ENCODE peak calls at places on chromosomes 3 and 15, in five cellular contexts. K is GM19239; T is Kasumi-1; J is stimulated activated CD4-positive, alpha-beta T cell treated with anti-CD3 and anti-CD28 coated beads, Interleukin-1b, Interleukin-23, amount 100 ng/mL, for 24 hours; U is ACHN. A is an unnamed sample.

GRCh38 chr3:66407281-66408218 is 93.3 kb downstream of the LRIG1 start:
- DNase-seq in T (peak; percentile 38), U (peak; percentile 59), K (peak; percentile 86), J (peak; percentile 63), A (peak; percentile 83)

GRCh38 chr3:127206611-127207516 is 13.9 kb downstream of the PRR23E start:
- DNase-seq in U (no peak), K (no peak), T (no peak), J (no peak), A (peak; percentile 33)

GRCh38 chr3:59212128-59212764 is 162.4 kb upstream of the CFAP20DC start:
- DNase-seq in T (peak; percentile 89), U (peak; percentile 47), K (peak; percentile 20), J (no peak), A (no peak)

GRCh38 chr3:11734-12133 is 184.8 kb upstream of the CHL1 start:
- DNase-seq in J (no peak), U (no peak), T (no peak), K (no peak), A (no peak)

GRCh38 chr15:32790352-32790999 is 72.7 kb downstream of the GREM1 start:
- DNase-seq in U (peak; percentile 39), T (no peak), J (no peak), K (no peak), A (no peak)

GRCh38 chr15:58229297-58229768 is 91.2 kb downstream of the AQP9 start:
- DNase-seq in U (peak; percentile 26), K (no peak), J (no peak), T (no peak), A (no peak)

GRCh38 chr3:66452247-66453040 is 48.4 kb downstream of the LRIG1 start:
- DNase-seq in T (no peak), J (no peak), U (no peak), K (no peak), A (no peak)

GRCh38 chr15:37058316-37058985 is 41.9 kb downstream of the MEIS2 start:
- DNase-seq in T (no peak), K (no peak), J (no peak), U (no peak), A (no peak)

GRCh38 chr3:45929042-45929679 is 14.1 kb upstream of the CXCR6 start:
- DNase-seq in J (peak; percentile 46), T (peak; percentile 62), K (peak; percentile 75), U (peak; percentile 37), A (no peak)

GRCh38 chr3:57952208-57952631 is 56.0 kb upstream of the FLNB start:
- DNase-seq in J (no peak), T (no peak), K (no peak), U (peak; percentile 87), A (peak; percentile 55)

GRCh38 chr3:186303985-186304384 is 58.0 kb downstream of the DGKG start:
- DNase-seq in K (no peak), J (no peak), T (no peak), U (no peak), A (no peak)

GRCh38 chr15:78327442-78327841 is 12.7 kb upstream of the CRABP1 start:
- DNase-seq in U (no peak), J (no peak), T (no peak), K (no peak), A (no peak)

GRCh38 chr3:138180375-138181029 is 5.8 kb upstream of the DBR1 start:
- DNase-seq in K (no peak), T (peak; percentile 80), U (peak; percentile 45), J (no peak), A (no peak)

GRCh38 chr3:152398495-152398894 is 129.8 kb downstream of the MBNL1 start:
- DNase-seq in J (no peak), T (no peak), U (no peak), K (no peak), A (no peak)

GRCh38 chr3:132469326-132469725 is 52.0 kb downstream of the DNAJC13 start:
- DNase-seq in T (no peak), K (no peak), U (no peak), J (no peak), A (no peak)

GRCh38 chr3:152291238-152291637 is 22.5 kb downstream of the MBNL1 start:
- DNase-seq in J (no peak), T (no peak), U (no peak), K (no peak), A (no peak)

GRCh38 chr3:146334151-146334550 is 83.2 kb upstream of the PLSCR4 start:
- DNase-seq in T (no peak), U (peak; percentile 19), K (no peak), J (no peak), A (no peak)

A was measured in mesothelial cell of epicardium.